ENCODE peak calls at places on chromosomes 4 and X, in six cellular contexts. One of them, this sample, is unnamed.

GRCh38 chr4:84837751-84838150 is 128.7 kb downstream of the WDFY3 start:
- DNase-seq in tibial nerve: no peak
- DNase-seq in lower lobe of right lung: no peak
- DNase-seq in heart right ventricle: no peak
- DNase-seq in mucosa of descending colon: no peak
- DNase-seq in esophagus squamous epithelium: no peak
- DNase-seq in this sample: no peak

GRCh38 chrX:68832516-68833447 is 4.0 kb downstream of the EFNB1 start:
- DNase-seq in tibial nerve: no peak
- DNase-seq in lower lobe of right lung: no peak
- DNase-seq in heart right ventricle: no peak
- DNase-seq in mucosa of descending colon: peak; percentile 28
- DNase-seq in esophagus squamous epithelium: no peak
- DNase-seq in this sample: no peak

GRCh38 chrX:136647969-136648368 is at the start of gene CD40LG:
- DNase-seq in tibial nerve: no peak
- DNase-seq in lower lobe of right lung: no peak
- DNase-seq in heart right ventricle: no peak
- DNase-seq in mucosa of descending colon: no peak
- DNase-seq in esophagus squamous epithelium: no peak
- DNase-seq in this sample: no peak

GRCh38 chrX:135520022-135520552 is 373 bp upstream of the INTS6L start:
- DNase-seq in tibial nerve: no peak
- DNase-seq in lower lobe of right lung: no peak
- DNase-seq in heart right ventricle: no peak
- DNase-seq in mucosa of descending colon: no peak
- DNase-seq in esophagus squamous epithelium: no peak
- DNase-seq in this sample: no peak

GRCh38 chrX:47080215-47080914 is 2.1 kb downstream of the RGN start:
- DNase-seq in tibial nerve: no peak
- DNase-seq in lower lobe of right lung: no peak
- DNase-seq in heart right ventricle: no peak
- DNase-seq in mucosa of descending colon: no peak
- DNase-seq in esophagus squamous epithelium: no peak
- DNase-seq in this sample: no peak

GRCh38 chr4:155530290-155530689 is 136.4 kb upstream of the GUCY1A1 start:
- DNase-seq in tibial nerve: no peak
- DNase-seq in lower lobe of right lung: no peak
- DNase-seq in heart right ventricle: no peak
- DNase-seq in mucosa of descending colon: no peak
- DNase-seq in esophagus squamous epithelium: no peak
- DNase-seq in this sample: no peak

GRCh38 chr4:94434505-94434904 is 17.2 kb upstream of the PDLIM5 start:
- DNase-seq in tibial nerve: no peak
- DNase-seq in lower lobe of right lung: no peak
- DNase-seq in heart right ventricle: no peak
- DNase-seq in mucosa of descending colon: no peak
- DNase-seq in esophagus squamous epithelium: no peak
- DNase-seq in this sample: no peak

GRCh38 chrX:74493806-74494205 is 72.5 kb downstream of the SLC16A2 start:
- DNase-seq in tibial nerve: no peak
- DNase-seq in lower lobe of right lung: no peak
- DNase-seq in heart right ventricle: no peak
- DNase-seq in mucosa of descending colon: no peak
- DNase-seq in esophagus squamous epithelium: no peak
- DNase-seq in this sample: no peak

GRCh38 chr4:15451181-15451865 is 18.4 kb upstream of the CC2D2A start:
- DNase-seq in tibial nerve: no peak
- DNase-seq in lower lobe of right lung: no peak
- DNase-seq in heart right ventricle: no peak
- DNase-seq in mucosa of descending colon: no peak
- DNase-seq in esophagus squamous epithelium: no peak
- DNase-seq in this sample: no peak

GRCh38 chr4:38753021-38753806 is 29.6 kb downstream of the TLR10 start:
- DNase-seq in tibial nerve: peak; percentile 81
- DNase-seq in lower lobe of right lung: peak; percentile 62
- DNase-seq in heart right ventricle: peak; percentile 79
- DNase-seq in mucosa of descending colon: peak; percentile 48
- DNase-seq in esophagus squamous epithelium: no peak
- DNase-seq in this sample: no peak

GRCh38 chr4:25908491-25908901 is 5.5 kb upstream of the SMIM20 start:
- DNase-seq in tibial nerve: no peak
- DNase-seq in lower lobe of right lung: no peak
- DNase-seq in heart right ventricle: no peak
- DNase-seq in mucosa of descending colon: no peak
- DNase-seq in esophagus squamous epithelium: no peak
- DNase-seq in this sample: no peak

GRCh38 chr4:73847507-73848182 is 5.5 kb upstream of the PF4V1 start:
- DNase-seq in tibial nerve: no peak
- DNase-seq in lower lobe of right lung: no peak
- DNase-seq in heart right ventricle: no peak
- DNase-seq in mucosa of descending colon: no peak
- DNase-seq in esophagus squamous epithelium: no peak
- DNase-seq in this sample: no peak

GRCh38 chr4:128322986-128323385 is 35.4 kb upstream of the PGRMC2 start:
- DNase-seq in tibial nerve: no peak
- DNase-seq in lower lobe of right lung: no peak
- DNase-seq in heart right ventricle: no peak
- DNase-seq in mucosa of descending colon: no peak
- DNase-seq in esophagus squamous epithelium: no peak
- DNase-seq in this sample: no peak

GRCh38 chr4:5186584-5187170 is 135.4 kb downstream of the STK32B start:
- DNase-seq in tibial nerve: no peak
- DNase-seq in lower lobe of right lung: no peak
- DNase-seq in heart right ventricle: no peak
- DNase-seq in mucosa of descending colon: no peak
- DNase-seq in esophagus squamous epithelium: no peak
- DNase-seq in this sample: no peak

GRCh38 chrX:155745792-155746191 is 133.0 kb upstream of the TMLHE start:
- DNase-seq in tibial nerve: no peak
- DNase-seq in lower lobe of right lung: no peak
- DNase-seq in heart right ventricle: no peak
- DNase-seq in mucosa of descending colon: peak; percentile 22
- DNase-seq in esophagus squamous epithelium: no peak
- DNase-seq in this sample: no peak

GRCh38 chr4:7651461-7651921 is 216.8 kb upstream of the PSAPL1 start:
- DNase-seq in tibial nerve: peak; percentile 61
- DNase-seq in lower lobe of right lung: peak; percentile 49
- DNase-seq in heart right ventricle: no peak
- DNase-seq in mucosa of descending colon: no peak
- DNase-seq in esophagus squamous epithelium: no peak
- DNase-seq in this sample: no peak

GRCh38 chr4:182917182-182918043 is at the start of gene DCTD:
- DNase-seq in tibial nerve: peak; percentile 52
- DNase-seq in lower lobe of right lung: peak; percentile 88
- DNase-seq in heart right ventricle: peak; percentile 84
- DNase-seq in mucosa of descending colon: peak; percentile 87
- DNase-seq in esophagus squamous epithelium: peak; percentile 26
- DNase-seq in this sample: peak; percentile 74

GRCh38 chrX:140040397-140040796 is 75.1 kb upstream of the CXorf66 start:
- DNase-seq in tibial nerve: no peak
- DNase-seq in lower lobe of right lung: no peak
- DNase-seq in heart right ventricle: no peak
- DNase-seq in mucosa of descending colon: no peak
- DNase-seq in esophagus squamous epithelium: no peak
- DNase-seq in this sample: no peak

GRCh38 chrX:154481911-154482601 is 3.0 kb upstream of the LAGE3 start:
- DNase-seq in tibial nerve: no peak
- DNase-seq in lower lobe of right lung: no peak
- DNase-seq in heart right ventricle: no peak
- DNase-seq in mucosa of descending colon: no peak
- DNase-seq in esophagus squamous epithelium: no peak
- DNase-seq in this sample: no peak

GRCh38 chr4:57850141-57850540 is 740.0 kb upstream of the IGFBP7 start:
- DNase-seq in tibial nerve: no peak
- DNase-seq in lower lobe of right lung: no peak
- DNase-seq in heart right ventricle: no peak
- DNase-seq in mucosa of descending colon: no peak
- DNase-seq in esophagus squamous epithelium: no peak
- DNase-seq in this sample: no peak

GRCh38 chr4:150155391-150155790 is 77.1 kb downstream of the DCLK2 start:
- DNase-seq in tibial nerve: no peak
- DNase-seq in lower lobe of right lung: no peak
- DNase-seq in heart right ventricle: no peak
- DNase-seq in mucosa of descending colon: no peak
- DNase-seq in esophagus squamous epithelium: no peak
- DNase-seq in this sample: no peak

GRCh38 chr4:5824635-5825034 is 68.3 kb downstream of the CRMP1 start:
- DNase-seq in tibial nerve: no peak
- DNase-seq in lower lobe of right lung: no peak
- DNase-seq in heart right ventricle: no peak
- DNase-seq in mucosa of descending colon: no peak
- DNase-seq in esophagus squamous epithelium: no peak
- DNase-seq in this sample: no peak

GRCh38 chr4:14888790-14889189 is 113.5 kb upstream of the CPEB2 start:
- DNase-seq in tibial nerve: no peak
- DNase-seq in lower lobe of right lung: no peak
- DNase-seq in heart right ventricle: no peak
- DNase-seq in mucosa of descending colon: no peak
- DNase-seq in esophagus squamous epithelium: no peak
- DNase-seq in this sample: no peak

GRCh38 chr4:107265859-107266258 is 229.7 kb upstream of the DKK2 start:
- DNase-seq in tibial nerve: no peak
- DNase-seq in lower lobe of right lung: no peak
- DNase-seq in heart right ventricle: no peak
- DNase-seq in mucosa of descending colon: no peak
- DNase-seq in esophagus squamous epithelium: no peak
- DNase-seq in this sample: no peak

GRCh38 chr4:173590697-173591096 is 60.7 kb upstream of the HAND2 start:
- DNase-seq in tibial nerve: no peak
- DNase-seq in lower lobe of right lung: no peak
- DNase-seq in heart right ventricle: no peak
- DNase-seq in mucosa of descending colon: no peak
- DNase-seq in esophagus squamous epithelium: no peak
- DNase-seq in this sample: no peak

GRCh38 chr4:78154972-78155371 is 97.8 kb downstream of the FRAS1 start:
- DNase-seq in tibial nerve: no peak
- DNase-seq in lower lobe of right lung: no peak
- DNase-seq in heart right ventricle: no peak
- DNase-seq in mucosa of descending colon: no peak
- DNase-seq in esophagus squamous epithelium: no peak
- DNase-seq in this sample: no peak

GRCh38 chr4:125904802-125905201 is 590.0 kb downstream of the FAT4 start:
- DNase-seq in tibial nerve: no peak
- DNase-seq in lower lobe of right lung: no peak
- DNase-seq in heart right ventricle: no peak
- DNase-seq in mucosa of descending colon: no peak
- DNase-seq in esophagus squamous epithelium: no peak
- DNase-seq in this sample: no peak

GRCh38 chr4:153348006-153348405 is 3.5 kb downstream of the MND1 start:
- DNase-seq in tibial nerve: no peak
- DNase-seq in lower lobe of right lung: no peak
- DNase-seq in heart right ventricle: no peak
- DNase-seq in mucosa of descending colon: no peak
- DNase-seq in esophagus squamous epithelium: no peak
- DNase-seq in this sample: no peak

GRCh38 chr4:148550788-148551187 is 108.6 kb upstream of the NR3C2 start:
- DNase-seq in tibial nerve: no peak
- DNase-seq in lower lobe of right lung: no peak
- DNase-seq in heart right ventricle: no peak
- DNase-seq in mucosa of descending colon: no peak
- DNase-seq in esophagus squamous epithelium: no peak
- DNase-seq in this sample: no peak

GRCh38 chrX:318068-318738 is 393 bp downstream of the GTPBP6 start:
- DNase-seq in tibial nerve: peak; percentile 100
- DNase-seq in lower lobe of right lung: peak; percentile 99
- DNase-seq in heart right ventricle: peak; percentile 95
- DNase-seq in mucosa of descending colon: peak; percentile 97
- DNase-seq in esophagus squamous epithelium: no peak
- DNase-seq in this sample: peak; percentile 96

GRCh38 chr4:2938906-2939305 is 24.3 kb downstream of the NOP14 start:
- DNase-seq in tibial nerve: no peak
- DNase-seq in lower lobe of right lung: no peak
- DNase-seq in heart right ventricle: no peak
- DNase-seq in mucosa of descending colon: no peak
- DNase-seq in esophagus squamous epithelium: no peak
- DNase-seq in this sample: no peak

GRCh38 chr4:8144359-8144758 is 14.3 kb downstream of the ABLIM2 start:
- DNase-seq in tibial nerve: no peak
- DNase-seq in lower lobe of right lung: no peak
- DNase-seq in heart right ventricle: no peak
- DNase-seq in mucosa of descending colon: no peak
- DNase-seq in esophagus squamous epithelium: no peak
- DNase-seq in this sample: no peak

GRCh38 chr4:48746608-48747374 is 33.3 kb downstream of the FRYL start:
- DNase-seq in tibial nerve: no peak
- DNase-seq in lower lobe of right lung: no peak
- DNase-seq in heart right ventricle: no peak
- DNase-seq in mucosa of descending colon: no peak
- DNase-seq in esophagus squamous epithelium: no peak
- DNase-seq in this sample: no peak
- TF ChIP-seq CTCF in tibial nerve: no peak
- TF ChIP-seq CTCF in lower lobe of right lung: no peak
- TF ChIP-seq CTCF in heart right ventricle: no peak
- TF ChIP-seq CTCF in mucosa of descending colon: no peak
- TF ChIP-seq CTCF in esophagus squamous epithelium: no peak
- TF ChIP-seq CTCF in this sample: no peak

GRCh38 chr4:184635381-184635780 is 13.9 kb downstream of the CASP3 start:
- DNase-seq in tibial nerve: no peak
- DNase-seq in lower lobe of right lung: no peak
- DNase-seq in heart right ventricle: no peak
- DNase-seq in mucosa of descending colon: no peak
- DNase-seq in esophagus squamous epithelium: no peak
- DNase-seq in this sample: no peak
- H3K36me3 ChIP-seq in tibial nerve: peaks cover 79% of the 10 kb centered on the region
- H3K36me3 ChIP-seq in lower lobe of right lung: peaks cover 72% of the 10 kb centered on the region
- H3K36me3 ChIP-seq in heart right ventricle: peaks cover 34% of the 10 kb centered on the region
- H3K36me3 ChIP-seq in mucosa of descending colon: peaks cover 5% of the 10 kb centered on the region
- H3K36me3 ChIP-seq in esophagus squamous epithelium: peaks cover 9% of the 10 kb centered on the region
- H3K36me3 ChIP-seq in this sample: peaks cover 32% of the 10 kb centered on the region

GRCh38 chr4:144357970-144358369 is 217.5 kb upstream of the GYPA start:
- DNase-seq in tibial nerve: no peak
- DNase-seq in lower lobe of right lung: no peak
- DNase-seq in heart right ventricle: no peak
- DNase-seq in mucosa of descending colon: no peak
- DNase-seq in esophagus squamous epithelium: no peak
- DNase-seq in this sample: no peak
- TF ChIP-seq CTCF in tibial nerve: no peak
- TF ChIP-seq CTCF in lower lobe of right lung: no peak
- TF ChIP-seq CTCF in heart right ventricle: no peak
- TF ChIP-seq CTCF in mucosa of descending colon: no peak
- TF ChIP-seq CTCF in esophagus squamous epithelium: no peak
- TF ChIP-seq CTCF in this sample: no peak

DNA sequence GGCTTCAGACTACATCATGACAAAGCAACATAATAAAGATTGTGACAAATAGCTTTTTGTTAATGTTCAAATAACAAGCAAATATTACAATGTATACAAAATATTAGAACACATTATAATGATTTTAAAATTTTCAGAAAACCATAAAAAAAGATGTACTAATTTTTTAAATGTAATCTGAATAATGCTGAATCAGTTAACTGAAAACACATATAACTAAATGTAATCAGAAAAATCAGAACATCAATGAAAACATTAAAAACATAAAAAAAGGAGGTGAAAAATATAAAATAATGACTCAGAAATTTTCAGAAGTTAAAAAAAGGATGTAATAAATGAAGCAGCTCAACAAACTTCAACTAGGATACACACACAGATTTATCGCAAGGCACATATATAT is 53.5 kb downstream of the ZNF721 start:
- DNase-seq in tibial nerve: no peak
- DNase-seq in lower lobe of right lung: no peak
- DNase-seq in heart right ventricle: no peak
- DNase-seq in mucosa of descending colon: no peak
- DNase-seq in esophagus squamous epithelium: no peak
- DNase-seq in this sample: no peak
- H3K36me3 ChIP-seq in tibial nerve: peaks cover 97% of the 10 kb centered on the region
- H3K36me3 ChIP-seq in lower lobe of right lung: peaks cover 11% of the 10 kb centered on the region
- H3K36me3 ChIP-seq in heart right ventricle: peaks cover 63% of the 10 kb centered on the region
- H3K36me3 ChIP-seq in mucosa of descending colon: peaks cover 8% of the 10 kb centered on the region
- H3K36me3 ChIP-seq in esophagus squamous epithelium: no peaks in the 10 kb centered on the region
- H3K36me3 ChIP-seq in this sample: peaks cover 19% of the 10 kb centered on the region